ENCODE peak calls at places on chromosomes 1 and 21, in six cellular contexts. P is uterus, C is upper lobe of left lung, I is esophagus squamous epithelium, K is adrenal gland, U is spleen. Q is an unnamed sample.

GRCh38 chr1:89465201-89465600 is 59.4 kb upstream of the LRRC8B start:
- DNase-seq in I (no peak), U (no peak), C (no peak), K (no peak), P (no peak), Q (no peak)

GRCh38 chr1:245090491-245091090 is 64.2 kb upstream of the KIF26B start:
- DNase-seq in I (no peak), C (no peak), P (no peak), K (no peak), U (no peak), Q (no peak)

GRCh38 chr1:66412689-66413088 is 121.3 kb upstream of the SGIP1 start:
- DNase-seq in I (no peak), P (no peak), U (no peak), C (no peak), K (no peak), Q (no peak)

GRCh38 chr1:145918992-145919939 is 749 bp upstream of the PEX11B start:
- DNase-seq in P (peak), C (peak), K (peak), I (no peak), U (peak), Q (peak)

GRCh38 chr1:107821340-107821739 is 143.6 kb downstream of the VAV3 start:
- DNase-seq in I (no peak), P (no peak), U (no peak), K (no peak), C (no peak), Q (no peak)

GRCh38 chr1:111535256-111536191 is 32.1 kb upstream of the ADORA3 start:
- DNase-seq in P (no peak), U (no peak), K (no peak), I (no peak), C (no peak), Q (no peak)

GRCh38 chr1:59541161-59541560 is 244.3 kb downstream of the FGGY start:
- DNase-seq in U (no peak), I (no peak), C (no peak), K (no peak), P (no peak), Q (no peak)

GRCh38 chr1:24481098-24481497 is 21.5 kb upstream of the RCAN3 start:
- DNase-seq in U (peak), I (no peak), K (no peak), C (peak), P (no peak), Q (no peak)

GRCh38 chr1:44805311-44806024 is 1.7 kb downstream of the DYNLT4 start:
- DNase-seq in P (peak), U (peak), K (peak), I (no peak), C (no peak), Q (no peak)

GRCh38 chr1:235860829-235861228 is 5.9 kb downstream of the LYST start:
- DNase-seq in I (no peak), K (no peak), U (no peak), P (no peak), C (no peak), Q (no peak)

GRCh38 chr1:193066606-193067005 is 7.2 kb downstream of the RO60 start:
- DNase-seq in C (no peak), P (no peak), K (no peak), U (no peak), I (no peak), Q (no peak)

GRCh38 chr1:51969038-51969705 is 21.3 kb downstream of the RAB3B start:
- DNase-seq in U (no peak), P (no peak), K (peak), I (no peak), C (no peak), Q (no peak)

GRCh38 chr1:56397811-56398231 is 181.5 kb downstream of the PLPP3 start:
- DNase-seq in C (no peak), U (no peak), I (no peak), P (no peak), K (no peak), Q (peak)

GRCh38 chr1:218572046-218572445 is 226.9 kb downstream of the TGFB2 start:
- DNase-seq in I (no peak), K (no peak), P (no peak), U (no peak), C (no peak), Q (no peak)

GRCh38 chr1:215710340-215710971 is 143.4 kb downstream of the KCTD3 start:
- DNase-seq in I (no peak), K (no peak), U (no peak), C (no peak), P (no peak), Q (no peak)

GRCh38 chr1:177741476-177741875 is 228.4 kb downstream of the SEC16B start:
- DNase-seq in U (no peak), I (no peak), C (no peak), P (no peak), K (no peak), Q (no peak)

GRCh38 chr1:153611024-153611352 is 1.9 kb downstream of the S100A16 start:
- DNase-seq in C (no peak), I (no peak), P (no peak), K (no peak), U (no peak), Q (no peak)

GRCh38 chr1:191831572-191831971 is 326.7 kb upstream of the RGS18 start:
- DNase-seq in P (no peak), C (no peak), U (no peak), K (no peak), I (no peak), Q (no peak)

GRCh38 chr1:170885551-170885950 is 49.8 kb upstream of the MROH9 start:
- DNase-seq in C (no peak), I (no peak), P (no peak), U (no peak), K (peak), Q (no peak)

GRCh38 chr1:235588916-235589515 is 60.6 kb downstream of the GNG4 start:
- DNase-seq in P (peak), I (no peak), U (peak), K (no peak), C (no peak), Q (no peak)

GRCh38 chr21:39736716-39737115 is 8.3 kb upstream of the IGSF5 start:
- DNase-seq in U (no peak), P (no peak), K (no peak), C (no peak), I (no peak), Q (no peak)
- TF ChIP-seq CTCF in U (no peak), P (no peak), K (no peak), C (no peak), I (no peak), Q (no peak)

GRCh38 chr21:25734654-25735220 is at the start of the genes ATP5PF and GABPA:
- DNase-seq in I (peak), P (peak), U (peak), C (peak), K (peak), Q (peak)

GRCh38 chr21:25732091-25732760 is 2.5 kb downstream of the ATP5PF start:
- DNase-seq in K (no peak), I (no peak), P (no peak), U (no peak), C (no peak), Q (no peak)

GRCh38 chr21:25733859-25734653 is 648 bp downstream of the ATP5PF start:
- DNase-seq in P (no peak), C (peak), K (peak), U (peak), I (no peak), Q (no peak)

GRCh38 chr21:25735895-25736597 is 1.3 kb downstream of the GABPA start:
- DNase-seq in I (no peak), P (no peak), C (no peak), U (no peak), K (no peak), Q (no peak)

GRCh38 chr21:25735221-25735894 is 586 bp downstream of the GABPA start:
- DNase-seq in K (peak), P (peak), I (peak), C (peak), U (peak), Q (peak)
- TF ChIP-seq POLR2A in K (no peak), P (peak), I (peak), C (peak), U (peak), Q (no peak)

GRCh38 chr1:226405411-226405988 is 2.4 kb downstream of the PARP1 start:
- DNase-seq in U (peak), P (no peak), I (no peak), C (no peak), K (no peak), Q (no peak)

GRCh38 chr1:226403522-226404034 is 4.3 kb downstream of the PARP1 start:
- DNase-seq in K (no peak), U (no peak), P (no peak), C (no peak), I (no peak), Q (no peak)

GRCh38 chr1:226404904-226405222 is 3.0 kb downstream of the PARP1 start:
- DNase-seq in K (no peak), I (no peak), U (peak), C (no peak), P (no peak), Q (no peak)

GRCh38 chr1:226402615-226403521 is 5.0 kb downstream of the PARP1 start:
- DNase-seq in I (no peak), K (no peak), C (no peak), P (no peak), U (peak), Q (no peak)

DNA sequence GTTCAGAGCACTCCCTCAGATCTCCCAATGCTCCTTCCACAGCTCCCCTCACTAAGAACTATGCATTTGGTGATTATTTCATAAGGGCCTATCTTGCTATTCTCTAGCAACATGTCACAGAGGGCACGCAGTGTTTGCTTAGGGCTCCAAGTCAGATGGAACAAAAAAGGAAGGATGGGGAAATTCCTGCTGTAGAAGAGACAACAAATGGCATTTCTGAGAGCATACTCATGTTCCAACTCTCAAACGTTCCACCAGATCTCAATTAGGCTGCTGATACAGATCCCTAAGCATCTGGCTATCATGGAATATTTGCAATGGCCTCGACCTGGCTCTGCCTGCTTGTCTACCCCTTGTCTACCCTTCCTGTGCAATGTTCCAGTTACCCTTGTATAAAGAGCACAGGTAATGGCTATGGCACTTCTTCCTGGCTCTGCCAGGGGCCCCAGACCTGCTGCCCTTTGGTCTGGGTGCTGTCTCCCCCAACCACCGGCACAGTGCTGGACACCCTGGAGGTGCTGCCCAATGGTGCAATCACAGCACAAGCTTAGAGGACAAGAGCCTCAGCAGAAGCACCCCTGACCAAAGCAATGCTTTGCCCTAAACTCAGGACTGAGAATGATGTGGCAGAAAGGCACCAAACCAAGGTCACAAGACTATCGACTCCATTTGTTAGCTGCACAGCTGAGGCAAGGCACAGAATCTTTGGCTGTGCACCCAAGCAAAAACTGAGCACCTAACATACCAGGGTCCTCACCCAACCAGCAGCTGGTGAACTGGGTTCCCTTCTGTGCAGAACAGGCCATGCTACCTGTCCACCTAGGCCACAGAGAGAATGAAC is 3.6 kb downstream of the PARP1 start:
- DNase-seq in I (no peak), U (peak), P (no peak), K (no peak), C (no peak), Q (no peak)
- H3K4me3 ChIP-seq in I (no peak), U (peak), P (no peak), K (no peak), C (no peak), Q (no peak)

DNA sequence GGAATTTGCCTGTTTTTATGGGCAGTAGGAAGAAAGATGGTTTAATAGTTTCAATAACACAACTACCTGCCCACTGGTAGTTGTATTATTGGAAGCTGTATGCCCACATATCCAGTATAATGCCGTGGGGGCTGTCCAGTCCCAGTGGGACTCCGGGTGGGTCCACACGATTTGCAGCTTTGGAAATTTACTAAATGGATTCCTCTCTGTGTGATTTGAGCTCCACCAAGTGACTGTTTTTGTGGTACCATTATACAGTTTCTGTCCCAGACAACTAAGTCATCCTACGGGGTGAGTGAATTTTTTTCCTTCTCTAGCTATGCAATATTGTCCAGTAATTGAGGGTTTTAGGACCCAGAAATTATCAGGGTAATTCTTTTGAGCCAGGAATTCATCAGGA is 86.8 kb downstream of the PLA2G4A start:
- DNase-seq in P (no peak), I (no peak), K (no peak), C (no peak), U (no peak), Q (no peak)
- TF ChIP-seq CTCF in P (no peak), I (no peak), K (no peak), C (no peak), U (no peak), Q (no peak)

DNA sequence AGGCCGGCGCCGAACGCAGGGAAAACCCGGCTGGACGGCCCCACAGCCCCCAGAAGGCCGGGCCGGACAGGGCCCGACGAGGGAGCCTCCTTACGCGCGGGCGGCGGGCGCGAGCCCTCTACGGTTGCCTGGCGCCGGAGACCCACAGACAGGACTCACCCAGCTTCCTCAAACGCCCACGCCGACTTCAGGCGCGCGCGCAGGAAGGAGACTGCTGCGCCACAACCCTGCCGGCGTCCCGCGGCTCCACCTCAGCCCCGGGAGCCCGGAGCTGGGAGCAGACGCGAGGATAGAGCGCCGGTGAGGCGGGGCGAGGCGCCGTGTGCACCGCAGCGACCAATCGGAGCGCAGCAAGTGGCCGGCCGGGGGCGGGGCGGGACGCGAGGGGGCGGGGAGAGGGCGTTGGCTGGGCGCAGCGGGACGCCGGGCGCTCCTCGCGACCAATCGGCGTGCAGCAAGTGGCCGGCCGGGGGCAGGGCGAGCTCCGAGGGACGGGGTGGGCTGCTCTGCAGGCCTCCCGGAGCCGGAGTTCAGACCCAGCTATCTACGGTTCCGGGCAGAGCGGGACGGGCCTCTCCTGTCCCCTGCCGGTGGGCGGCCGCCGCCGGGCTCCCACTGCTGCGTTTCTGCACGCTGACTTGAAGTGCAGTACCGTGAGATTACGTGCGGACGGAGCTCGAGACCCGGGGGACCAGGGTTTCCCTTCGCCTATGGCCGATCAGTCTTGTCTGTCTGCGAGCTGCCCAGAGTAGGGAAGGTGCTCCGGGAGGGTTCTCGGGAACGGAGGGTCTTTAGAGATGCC is at the start of gene TMEM50B:
- DNase-seq in P (peak), U (peak), C (peak), I (peak), K (peak), Q (peak)
- TF ChIP-seq POLR2A in P (peak), U (peak), C (peak), I (peak), K (peak), Q (peak)

GRCh38 chr21:34671891-34672290 is 3.1 kb downstream of the CLIC6 start:
- DNase-seq in K (no peak), C (no peak), P (no peak), U (no peak), I (no peak), Q (no peak)

GRCh38 chr21:34673006-34673405 is 4.2 kb downstream of the CLIC6 start:
- DNase-seq in U (no peak), P (no peak), I (no peak), C (no peak), K (no peak), Q (no peak)

GRCh38 chr21:34669149-34669879 is 520 bp downstream of the CLIC6 start:
- DNase-seq in C (peak), P (no peak), U (no peak), I (no peak), K (no peak), Q (no peak)

GRCh38 chr21:34670220-34670961 is 1.6 kb downstream of the CLIC6 start:
- DNase-seq in K (no peak), I (no peak), C (no peak), U (peak), P (no peak), Q (no peak)

GRCh38 chr21:34670962-34671348 is 2.2 kb downstream of the CLIC6 start:
- DNase-seq in K (no peak), I (no peak), C (no peak), U (no peak), P (no peak), Q (no peak)
- H3K4me3 ChIP-seq in K (no peak), I (peak), C (no peak), U (peak), P (peak), Q (peak)